ENCODE peak calls at places on chromosomes 3 and 15, in eight cellular contexts. N, T, L, C, V, F, X and K are unnamed samples.

GRCh38 chr15:22942306-22942855 is 37.8 kb downstream of the CYFIP1 start:
- DNase-seq in C (no peak), T (no peak), X (no peak), L (no peak), F (no peak), V (no peak), N (no peak), K (no peak)

GRCh38 chr3:197513953-197514785 is 41.6 kb downstream of the BDH1 start:
- DNase-seq in N (no peak), L (no peak), C (no peak), V (no peak), T (no peak), X (no peak), F (no peak), K (no peak)

GRCh38 chr15:51336011-51336410 is 2.4 kb downstream of the CYP19A1 start:
- DNase-seq in C (no peak), L (no peak), F (no peak), T (no peak), N (peak), X (no peak), V (no peak), K (no peak)

GRCh38 chr3:157280786-157281185 is 120.8 kb upstream of the CCNL1 start:
- DNase-seq in F (no peak), T (no peak), V (no peak), N (no peak), X (no peak), C (no peak), L (no peak), K (no peak)

GRCh38 chr15:48510976-48511375 is 134.5 kb downstream of the FBN1 start:
- DNase-seq in T (no peak), L (no peak), V (no peak), F (peak), C (no peak), X (peak), N (no peak), K (no peak)

GRCh38 chr3:121951291-121951690 is 57.1 kb downstream of the SLC15A2 start:
- DNase-seq in F (no peak), N (no peak), T (peak), V (no peak), C (no peak), L (no peak), X (no peak), K (no peak)

GRCh38 chr3:27216955-27217552 is 152.1 kb downstream of the NEK10 start:
- DNase-seq in V (no peak), N (peak), F (peak), T (no peak), X (no peak), C (no peak), L (no peak), K (no peak)

GRCh38 chr15:55196458-55197361 is at the start of gene RSL24D1:
- DNase-seq in V (peak), F (peak), X (peak), L (peak), T (peak), N (peak), C (peak), K (peak)

GRCh38 chr3:196406806-196407470 is 25.3 kb downstream of the UBXN7 start:
- DNase-seq in N (peak), V (no peak), C (no peak), T (no peak), L (no peak), F (peak), X (no peak), K (no peak)

GRCh38 chr3:169869484-169870304 is at the start of gene LRRC31:
- DNase-seq in L (no peak), T (no peak), V (no peak), N (no peak), X (peak), C (no peak), F (no peak), K (no peak)

GRCh38 chr15:92906563-92907081 is 6.5 kb downstream of the CHD2 start:
- DNase-seq in F (no peak), T (no peak), X (peak), C (peak), N (peak), L (no peak), V (no peak), K (no peak)

GRCh38 chr15:77810180-77810579 is 177.5 kb upstream of the LINGO1 start:
- DNase-seq in V (no peak), T (no peak), F (no peak), C (no peak), X (no peak), L (no peak), N (no peak), K (no peak)

GRCh38 chr15:66387176-66388056 is 704 bp downstream of the MAP2K1 start:
- DNase-seq in V (peak), L (peak), N (peak), C (peak), F (peak), X (peak), T (peak), K (peak)

GRCh38 chr3:194003128-194004057 is 132.6 kb upstream of the HES1 start:
- DNase-seq in F (peak), T (peak), N (peak), X (peak), V (peak), L (no peak), C (peak), K (no peak)

GRCh38 chr3:155519081-155519480 is 225.6 kb upstream of the STRIT1 start:
- DNase-seq in T (no peak), L (no peak), C (no peak), X (no peak), F (no peak), N (no peak), V (no peak), K (no peak)

GRCh38 chr3:10116138-10116460 is 624 bp downstream of the BRK1 start:
- DNase-seq in C (no peak), X (peak), F (peak), L (no peak), V (no peak), N (peak), T (peak), K (no peak)

GRCh38 chr3:132637590-132637989 is 22.0 kb downstream of the ACAD11 start:
- DNase-seq in C (no peak), L (no peak), F (peak), X (no peak), T (no peak), V (no peak), N (peak), K (no peak)

GRCh38 chr3:142394921-142395622 is 52.8 kb downstream of the XRN1 start:
- DNase-seq in X (no peak), V (no peak), C (no peak), F (no peak), N (peak), L (no peak), T (no peak), K (no peak)

GRCh38 chr3:113966172-113966571 is 18.4 kb downstream of the ZDHHC23 start:
- DNase-seq in F (no peak), V (no peak), L (no peak), T (no peak), X (peak), N (no peak), C (no peak), K (no peak)

GRCh38 chr3:150035400-150035799 is 64.7 kb upstream of the PFN2 start:
- DNase-seq in C (no peak), T (no peak), X (no peak), L (no peak), F (no peak), N (no peak), V (no peak), K (no peak)

GRCh38 chr3:53375019-53375418 is 27.7 kb upstream of the DCP1A start:
- DNase-seq in F (peak), T (peak), C (peak), V (peak), X (peak), L (peak), N (peak), K (no peak)